ENCODE peak calls at places on chromosome 21, in seven cellular contexts. U is foreskin fibroblast, D is lung, G is GM23338, M is SK-N-SH, V is fibroblast of mammary gland, B is kidney. J is an unnamed sample.

GRCh38 chr21:16309250-16309971 is 579.6 kb downstream of the USP25 start:
- DNase-seq in M (no peak), B (no peak), V (peak; percentile 49), G (peak; percentile 48), U (no peak), D (no peak), J (no peak)

GRCh38 chr21:27562303-27562702 is 595.4 kb upstream of the ADAMTS5 start:
- DNase-seq in G (no peak), M (no peak), B (no peak), D (no peak), V (no peak), U (no peak), J (no peak)

GRCh38 chr21:29157084-29157483 is 26.6 kb downstream of the MAP3K7CL start:
- DNase-seq in M (no peak), B (no peak), D (no peak), G (no peak), U (no peak), V (no peak), J (no peak)

GRCh38 chr21:17930102-17930501 is 110.9 kb upstream of the C21orf91 start:
- DNase-seq in D (no peak), B (no peak), U (no peak), G (no peak), M (no peak), V (no peak), J (no peak)

GRCh38 chr21:31875424-31876097 is 2.7 kb downstream of the HUNK start:
- DNase-seq in G (no peak), M (no peak), B (no peak), V (no peak), U (peak; percentile 34), D (no peak), J (no peak)

GRCh38 chr21:28687571-28687970 is 305.1 kb downstream of the LTN1 start:
- DNase-seq in V (no peak), D (no peak), B (no peak), M (no peak), U (no peak), G (no peak), J (peak; percentile 20)

GRCh38 chr21:39107739-39108138 is 75.5 kb downstream of the PSMG1 start:
- DNase-seq in D (no peak), M (no peak), V (no peak), U (no peak), G (no peak), B (no peak), J (no peak)

GRCh38 chr21:35070436-35070835 is 21.3 kb upstream of the RUNX1 start:
- DNase-seq in M (no peak), G (no peak), D (no peak), V (no peak), U (no peak), B (no peak), J (no peak)

GRCh38 chr21:39007532-39007931 is 175.7 kb downstream of the PSMG1 start:
- DNase-seq in M (no peak), D (no peak), B (no peak), U (no peak), V (no peak), G (no peak), J (no peak)

GRCh38 chr21:42613756-42614155 is 39.7 kb upstream of the PDE9A start:
- DNase-seq in U (no peak), B (peak; percentile 40), M (no peak), D (no peak), G (no peak), V (no peak), J (no peak)
- H3K4me3 ChIP-seq in U (no peak overlapping the region), B (peak overlapping the region; percentile 62), M (no peak overlapping the region), D (no peak overlapping the region), G (no peak overlapping the region), V (no peak overlapping the region), J (no peak overlapping the region)

DNA sequence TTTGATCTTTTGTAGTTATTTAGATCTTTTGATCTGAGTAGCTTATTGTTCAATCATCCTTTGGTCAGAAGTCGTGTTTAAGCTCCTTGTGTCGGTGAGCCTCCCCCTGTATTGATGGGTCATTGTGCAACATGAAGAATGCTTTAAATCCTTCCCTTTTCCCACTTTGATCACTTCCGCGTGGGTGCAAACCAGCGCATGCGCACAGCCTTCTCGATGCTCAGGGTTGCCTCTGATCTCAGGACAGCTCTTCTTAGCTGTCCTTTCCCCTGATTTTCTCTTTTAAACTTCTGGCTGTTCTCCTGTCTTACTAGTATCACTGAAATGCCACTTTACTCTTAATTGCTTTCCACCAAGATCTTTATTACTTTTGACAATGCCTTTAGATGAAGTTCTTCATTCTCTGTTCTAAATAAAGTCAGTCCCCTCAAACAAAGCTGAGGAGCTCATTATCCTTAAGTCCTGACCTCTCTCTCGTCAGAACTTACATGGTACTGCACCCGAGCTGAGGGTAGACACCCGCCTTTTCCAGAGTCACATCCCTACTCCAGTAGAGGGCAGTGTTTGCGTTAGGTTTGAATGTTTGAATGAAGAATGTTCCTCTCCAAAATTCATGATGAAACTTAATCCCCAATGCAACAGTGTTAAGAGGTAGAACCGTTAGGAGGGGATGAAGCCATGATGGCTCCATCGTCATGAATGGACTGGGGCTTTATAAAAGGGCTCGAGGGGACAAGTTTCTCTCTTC is 547.9 kb upstream of the TMPRSS15 start:
- DNase-seq in B (no peak), M (peak; percentile 8), V (peak; percentile 0), D (no peak), U (no peak), G (peak; percentile 93), J (peak; percentile 0)
- TF ChIP-seq CTCF in B (peak; percentile 49), M (peak; percentile 56), V (no peak), D (no peak), U (no peak), G (peak; percentile 87), J (no peak)

GRCh38 chr21:44516828-44517174 is 23.2 kb downstream of the KRTAP10-1 start:
- DNase-seq in G (no peak), M (no peak), U (no peak), V (no peak), D (no peak), B (peak; percentile 33), J (no peak)

GRCh38 chr21:44520326-44521300 is 19.4 kb downstream of the KRTAP10-1 start:
- DNase-seq in U (no peak), D (no peak), B (peak; percentile 64), M (no peak), G (no peak), V (no peak), J (no peak)

GRCh38 chr21:44519346-44520325 is 20.4 kb downstream of the KRTAP10-1 start:
- DNase-seq in U (no peak), B (peak; percentile 22), M (no peak), D (no peak), G (no peak), V (no peak), J (no peak)

GRCh38 chr21:44517175-44517899 is 22.7 kb downstream of the KRTAP10-1 start:
- DNase-seq in G (peak; percentile 55), V (peak; percentile 45), U (no peak), D (no peak), B (peak; percentile 45), M (peak; percentile 98), J (no peak)

DNA sequence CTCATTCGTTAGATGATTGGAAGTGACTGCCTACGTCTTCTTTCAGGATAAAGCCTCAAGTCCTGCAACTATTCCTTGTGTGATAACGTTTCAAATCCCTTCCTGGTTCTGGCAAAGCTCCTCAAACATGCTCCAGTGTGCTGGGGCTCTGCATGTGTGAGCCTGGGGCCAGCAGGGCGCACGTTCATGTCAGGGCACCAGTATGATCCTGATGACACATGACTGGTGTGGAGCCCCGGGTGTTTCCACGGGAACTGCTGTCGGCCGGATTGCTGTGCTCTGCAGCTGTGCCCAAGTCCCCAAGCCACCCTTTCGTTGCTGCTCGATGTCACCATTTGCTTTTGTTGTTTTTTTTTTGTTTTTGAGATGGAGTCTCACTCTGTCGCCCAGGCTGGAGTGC is 21.3 kb downstream of the KRTAP10-1 start:
- DNase-seq in D (no peak), U (no peak), M (no peak), G (no peak), V (no peak), B (peak; percentile 32), J (no peak)
- H3K4me3 ChIP-seq in D (no peak overlapping the region), U (no peak overlapping the region), M (peak overlapping the region; percentile 86), G (no peak overlapping the region), V (no peak overlapping the region), B (no peak overlapping the region), J (no peak overlapping the region)

DNA sequence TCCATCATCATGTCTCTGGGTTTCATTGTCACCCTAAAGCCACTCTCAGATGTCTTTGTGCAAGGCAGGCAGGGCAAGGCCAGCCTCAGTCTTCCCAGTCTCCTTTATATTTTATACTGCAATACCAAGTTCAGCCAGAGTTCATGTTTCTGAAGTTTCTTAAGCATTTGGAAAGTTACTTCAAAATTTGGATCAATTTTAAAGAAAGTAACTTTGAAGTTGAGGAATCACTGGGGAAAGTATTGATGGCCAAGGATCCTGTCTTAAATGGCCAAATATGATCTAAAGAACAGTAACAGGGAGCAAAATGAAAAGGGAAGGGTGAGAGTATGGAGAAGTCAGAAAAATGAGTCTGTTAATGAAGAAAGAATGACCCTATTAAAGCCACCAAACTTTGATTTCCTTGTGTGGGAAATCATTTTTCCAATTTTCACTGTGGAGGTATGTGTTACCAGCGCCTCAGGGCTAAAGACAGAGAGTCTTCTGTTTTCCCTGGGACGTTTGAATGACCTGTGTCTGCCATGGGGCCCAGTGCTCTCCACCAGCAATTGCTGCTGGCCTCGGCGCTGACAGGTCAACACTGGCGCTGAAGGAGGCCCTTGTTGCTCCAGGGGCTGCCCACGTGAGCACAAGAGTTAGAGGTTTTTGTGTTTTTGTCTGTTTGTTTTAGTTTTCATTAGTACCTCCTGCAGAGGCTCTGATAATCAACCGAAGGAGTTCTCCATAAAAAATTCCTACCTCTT is 93.9 kb downstream of the ATP5PO start:
- DNase-seq in V (no peak), U (no peak), G (no peak), M (no peak), D (no peak), B (no peak), J (no peak)
- TF ChIP-seq CTCF in V (no peak), U (no peak), G (peak; percentile 32), M (no peak), D (no peak), B (no peak), J (no peak)

GRCh38 chr21:41761211-41762181 is 5.4 kb downstream of the RIPK4 start:
- DNase-seq in V (no peak), U (peak; percentile 75), B (peak; percentile 83), D (peak; percentile 68), G (peak; percentile 66), M (no peak), J (peak; percentile 27)
- H3K4me3 ChIP-seq in V (no peak overlapping the region), U (no peak overlapping the region), B (peak overlapping the region; percentile 49), D (no peak overlapping the region), G (peak overlapping the region; percentile 57), M (no peak overlapping the region), J (no peak overlapping the region)

DNA sequence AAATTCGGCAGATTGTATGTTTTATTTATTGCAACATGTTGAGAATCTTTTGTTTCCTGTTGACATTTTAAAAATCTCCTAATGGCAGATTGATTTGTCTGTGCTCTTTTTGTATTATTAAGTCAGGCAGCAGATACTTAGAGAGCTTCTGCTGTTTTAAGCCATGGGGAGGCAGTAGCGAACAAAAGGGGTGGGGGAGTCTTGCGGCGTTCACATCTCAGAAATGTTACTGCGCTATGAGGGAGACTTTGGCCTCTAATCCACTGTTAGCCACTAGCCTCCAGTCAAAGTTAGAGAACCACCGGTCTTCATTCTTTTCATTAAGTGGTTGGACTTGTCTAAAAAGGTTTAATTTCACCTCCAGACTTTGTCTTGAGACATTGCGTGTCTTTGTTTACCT is 93.6 kb downstream of the DYRK1A start:
- DNase-seq in D (no peak), V (no peak), U (no peak), B (no peak), G (peak; percentile 84), M (no peak), J (no peak)
- TF ChIP-seq CTCF in D (no peak), V (peak; percentile 16), U (no peak), B (no peak), G (peak; percentile 69), M (peak; percentile 43), J (peak; percentile 17)